ENCODE peak calls at places on chromosomes 5 and 9, in nine cellular contexts. One of them, this sample, is unnamed.

GRCh38 chr9:95167998-95168397 is 149.5 kb downstream of the FANCC start:
- DNase-seq in NCI-H1436: peak
- DNase-seq in non-pigmented ciliary epithelial cell: peak
- DNase-seq in NCI-H1694 treated with DMSO at 0.1 percent for 48 hours: peak
- DNase-seq in HFF-Myc: peak
- DNase-seq in islet precursor cell: peak
- DNase-seq in dermis blood vessel endothelial cell: peak
- DNase-seq in stimulated activated naive CD8-positive, alpha-beta T cell treated with anti-CD3 and anti-CD28 coated beads, Interleukin-15, amount 100 ng/mL, for 72 hours: peak
- DNase-seq in NAMALWA: peak
- DNase-seq in this sample: peak

GRCh38 chr9:76194896-76195295 is 199.3 kb downstream of the RFK start:
- DNase-seq in non-pigmented ciliary epithelial cell: no peak
- DNase-seq in NCI-H1694 treated with DMSO at 0.1 percent for 48 hours: no peak
- DNase-seq in HFF-Myc: no peak
- DNase-seq in stimulated activated naive CD8-positive, alpha-beta T cell treated with anti-CD3 and anti-CD28 coated beads, Interleukin-15, amount 100 ng/mL, for 72 hours: no peak
- DNase-seq in NCI-H1436: no peak
- DNase-seq in islet precursor cell: no peak
- DNase-seq in NAMALWA: no peak
- DNase-seq in dermis blood vessel endothelial cell: no peak
- DNase-seq in this sample: no peak

GRCh38 chr5:31086839-31087415 is 106.6 kb upstream of the CDH6 start:
- DNase-seq in islet precursor cell: no peak
- DNase-seq in stimulated activated naive CD8-positive, alpha-beta T cell treated with anti-CD3 and anti-CD28 coated beads, Interleukin-15, amount 100 ng/mL, for 72 hours: no peak
- DNase-seq in dermis blood vessel endothelial cell: no peak
- DNase-seq in NCI-H1436: no peak
- DNase-seq in NAMALWA: no peak
- DNase-seq in non-pigmented ciliary epithelial cell: no peak
- DNase-seq in NCI-H1694 treated with DMSO at 0.1 percent for 48 hours: no peak
- DNase-seq in HFF-Myc: no peak
- DNase-seq in this sample: no peak

GRCh38 chr9:126643945-126644527 is 30.3 kb downstream of the LMX1B start:
- DNase-seq in dermis blood vessel endothelial cell: no peak
- DNase-seq in stimulated activated naive CD8-positive, alpha-beta T cell treated with anti-CD3 and anti-CD28 coated beads, Interleukin-15, amount 100 ng/mL, for 72 hours: no peak
- DNase-seq in non-pigmented ciliary epithelial cell: no peak
- DNase-seq in HFF-Myc: no peak
- DNase-seq in islet precursor cell: no peak
- DNase-seq in NAMALWA: no peak
- DNase-seq in NCI-H1694 treated with DMSO at 0.1 percent for 48 hours: no peak
- DNase-seq in NCI-H1436: no peak
- DNase-seq in this sample: no peak

GRCh38 chr9:128870128-128870940 is 11.4 kb downstream of the KYAT1 start:
- DNase-seq in non-pigmented ciliary epithelial cell: no peak
- DNase-seq in islet precursor cell: no peak
- DNase-seq in dermis blood vessel endothelial cell: no peak
- DNase-seq in NCI-H1694 treated with DMSO at 0.1 percent for 48 hours: no peak
- DNase-seq in HFF-Myc: no peak
- DNase-seq in stimulated activated naive CD8-positive, alpha-beta T cell treated with anti-CD3 and anti-CD28 coated beads, Interleukin-15, amount 100 ng/mL, for 72 hours: no peak
- DNase-seq in NCI-H1436: no peak
- DNase-seq in NAMALWA: no peak
- DNase-seq in this sample: no peak

GRCh38 chr9:86795861-86796497 is 151.3 kb downstream of the GAS1 start:
- DNase-seq in NCI-H1436: no peak
- DNase-seq in dermis blood vessel endothelial cell: no peak
- DNase-seq in islet precursor cell: peak
- DNase-seq in NCI-H1694 treated with DMSO at 0.1 percent for 48 hours: no peak
- DNase-seq in NAMALWA: no peak
- DNase-seq in non-pigmented ciliary epithelial cell: no peak
- DNase-seq in stimulated activated naive CD8-positive, alpha-beta T cell treated with anti-CD3 and anti-CD28 coated beads, Interleukin-15, amount 100 ng/mL, for 72 hours: no peak
- DNase-seq in HFF-Myc: peak
- DNase-seq in this sample: no peak

GRCh38 chr5:90548069-90548593 is 10.5 kb upstream of the ADGRV1 start:
- DNase-seq in dermis blood vessel endothelial cell: no peak
- DNase-seq in NCI-H1436: peak
- DNase-seq in HFF-Myc: no peak
- DNase-seq in islet precursor cell: no peak
- DNase-seq in NCI-H1694 treated with DMSO at 0.1 percent for 48 hours: no peak
- DNase-seq in NAMALWA: no peak
- DNase-seq in stimulated activated naive CD8-positive, alpha-beta T cell treated with anti-CD3 and anti-CD28 coated beads, Interleukin-15, amount 100 ng/mL, for 72 hours: no peak
- DNase-seq in non-pigmented ciliary epithelial cell: no peak
- DNase-seq in this sample: peak

GRCh38 chr5:137220523-137220927 is 278.6 kb downstream of the SPOCK1 start:
- DNase-seq in NAMALWA: peak
- DNase-seq in NCI-H1436: peak
- DNase-seq in dermis blood vessel endothelial cell: peak
- DNase-seq in islet precursor cell: peak
- DNase-seq in NCI-H1694 treated with DMSO at 0.1 percent for 48 hours: peak
- DNase-seq in HFF-Myc: peak
- DNase-seq in non-pigmented ciliary epithelial cell: peak
- DNase-seq in stimulated activated naive CD8-positive, alpha-beta T cell treated with anti-CD3 and anti-CD28 coated beads, Interleukin-15, amount 100 ng/mL, for 72 hours: no peak
- DNase-seq in this sample: peak

GRCh38 chr5:176769911-176770310 is 40.4 kb upstream of the UNC5A start:
- DNase-seq in dermis blood vessel endothelial cell: no peak
- DNase-seq in NAMALWA: no peak
- DNase-seq in stimulated activated naive CD8-positive, alpha-beta T cell treated with anti-CD3 and anti-CD28 coated beads, Interleukin-15, amount 100 ng/mL, for 72 hours: no peak
- DNase-seq in non-pigmented ciliary epithelial cell: no peak
- DNase-seq in NCI-H1694 treated with DMSO at 0.1 percent for 48 hours: no peak
- DNase-seq in NCI-H1436: no peak
- DNase-seq in islet precursor cell: peak
- DNase-seq in HFF-Myc: no peak
- DNase-seq in this sample: no peak

GRCh38 chr9:129685220-129685932 is 19.9 kb downstream of the PRRX2 start:
- DNase-seq in NAMALWA: no peak
- DNase-seq in HFF-Myc: no peak
- DNase-seq in stimulated activated naive CD8-positive, alpha-beta T cell treated with anti-CD3 and anti-CD28 coated beads, Interleukin-15, amount 100 ng/mL, for 72 hours: no peak
- DNase-seq in dermis blood vessel endothelial cell: no peak
- DNase-seq in NCI-H1436: no peak
- DNase-seq in non-pigmented ciliary epithelial cell: no peak
- DNase-seq in NCI-H1694 treated with DMSO at 0.1 percent for 48 hours: no peak
- DNase-seq in islet precursor cell: peak
- DNase-seq in this sample: no peak

GRCh38 chr5:146273109-146273508 is 65.5 kb upstream of the POU4F3 start:
- DNase-seq in HFF-Myc: no peak
- DNase-seq in NCI-H1694 treated with DMSO at 0.1 percent for 48 hours: no peak
- DNase-seq in NAMALWA: no peak
- DNase-seq in non-pigmented ciliary epithelial cell: no peak
- DNase-seq in stimulated activated naive CD8-positive, alpha-beta T cell treated with anti-CD3 and anti-CD28 coated beads, Interleukin-15, amount 100 ng/mL, for 72 hours: no peak
- DNase-seq in dermis blood vessel endothelial cell: no peak
- DNase-seq in NCI-H1436: no peak
- DNase-seq in islet precursor cell: no peak
- DNase-seq in this sample: no peak

GRCh38 chr5:65967288-65968066 is 41.1 kb downstream of the ERBIN start:
- DNase-seq in dermis blood vessel endothelial cell: no peak
- DNase-seq in NAMALWA: no peak
- DNase-seq in NCI-H1436: no peak
- DNase-seq in NCI-H1694 treated with DMSO at 0.1 percent for 48 hours: no peak
- DNase-seq in islet precursor cell: no peak
- DNase-seq in HFF-Myc: no peak
- DNase-seq in non-pigmented ciliary epithelial cell: no peak
- DNase-seq in stimulated activated naive CD8-positive, alpha-beta T cell treated with anti-CD3 and anti-CD28 coated beads, Interleukin-15, amount 100 ng/mL, for 72 hours: no peak
- DNase-seq in this sample: no peak

GRCh38 chr9:31359071-31359470 is 1025.4 kb upstream of the ACO1 start:
- DNase-seq in NCI-H1436: no peak
- DNase-seq in non-pigmented ciliary epithelial cell: no peak
- DNase-seq in islet precursor cell: no peak
- DNase-seq in NCI-H1694 treated with DMSO at 0.1 percent for 48 hours: no peak
- DNase-seq in NAMALWA: no peak
- DNase-seq in HFF-Myc: no peak
- DNase-seq in stimulated activated naive CD8-positive, alpha-beta T cell treated with anti-CD3 and anti-CD28 coated beads, Interleukin-15, amount 100 ng/mL, for 72 hours: no peak
- DNase-seq in dermis blood vessel endothelial cell: peak
- DNase-seq in this sample: no peak

GRCh38 chr5:175658299-175659145 is 651 bp downstream of the HRH2 start:
- DNase-seq in NCI-H1694 treated with DMSO at 0.1 percent for 48 hours: no peak
- DNase-seq in dermis blood vessel endothelial cell: no peak
- DNase-seq in stimulated activated naive CD8-positive, alpha-beta T cell treated with anti-CD3 and anti-CD28 coated beads, Interleukin-15, amount 100 ng/mL, for 72 hours: peak
- DNase-seq in NCI-H1436: no peak
- DNase-seq in HFF-Myc: no peak
- DNase-seq in NAMALWA: no peak
- DNase-seq in islet precursor cell: peak
- DNase-seq in non-pigmented ciliary epithelial cell: no peak
- DNase-seq in this sample: no peak

GRCh38 chr5:69415584-69415958 is 655 bp downstream of the MARVELD2 start:
- DNase-seq in islet precursor cell: peak
- DNase-seq in HFF-Myc: no peak
- DNase-seq in NCI-H1436: no peak
- DNase-seq in stimulated activated naive CD8-positive, alpha-beta T cell treated with anti-CD3 and anti-CD28 coated beads, Interleukin-15, amount 100 ng/mL, for 72 hours: no peak
- DNase-seq in dermis blood vessel endothelial cell: peak
- DNase-seq in NAMALWA: no peak
- DNase-seq in NCI-H1694 treated with DMSO at 0.1 percent for 48 hours: no peak
- DNase-seq in non-pigmented ciliary epithelial cell: no peak
- DNase-seq in this sample: no peak

GRCh38 chr9:93958875-93959682 is 3.9 kb upstream of the BARX1 start:
- DNase-seq in NCI-H1436: no peak
- DNase-seq in HFF-Myc: no peak
- DNase-seq in dermis blood vessel endothelial cell: peak
- DNase-seq in stimulated activated naive CD8-positive, alpha-beta T cell treated with anti-CD3 and anti-CD28 coated beads, Interleukin-15, amount 100 ng/mL, for 72 hours: no peak
- DNase-seq in islet precursor cell: no peak
- DNase-seq in non-pigmented ciliary epithelial cell: no peak
- DNase-seq in NCI-H1694 treated with DMSO at 0.1 percent for 48 hours: no peak
- DNase-seq in NAMALWA: peak
- DNase-seq in this sample: no peak

GRCh38 chr5:178730940-178731265 is 444 bp upstream of the ZNF354A start:
- DNase-seq in dermis blood vessel endothelial cell: no peak
- DNase-seq in HFF-Myc: no peak
- DNase-seq in NAMALWA: no peak
- DNase-seq in NCI-H1436: no peak
- DNase-seq in non-pigmented ciliary epithelial cell: no peak
- DNase-seq in stimulated activated naive CD8-positive, alpha-beta T cell treated with anti-CD3 and anti-CD28 coated beads, Interleukin-15, amount 100 ng/mL, for 72 hours: no peak
- DNase-seq in NCI-H1694 treated with DMSO at 0.1 percent for 48 hours: no peak
- DNase-seq in islet precursor cell: no peak
- DNase-seq in this sample: no peak

GRCh38 chr5:64869419-64869818 is 100.7 kb downstream of the CWC27 start:
- DNase-seq in NCI-H1436: no peak
- DNase-seq in dermis blood vessel endothelial cell: peak
- DNase-seq in islet precursor cell: no peak
- DNase-seq in non-pigmented ciliary epithelial cell: peak
- DNase-seq in stimulated activated naive CD8-positive, alpha-beta T cell treated with anti-CD3 and anti-CD28 coated beads, Interleukin-15, amount 100 ng/mL, for 72 hours: no peak
- DNase-seq in NCI-H1694 treated with DMSO at 0.1 percent for 48 hours: no peak
- DNase-seq in HFF-Myc: peak
- DNase-seq in NAMALWA: no peak
- DNase-seq in this sample: no peak

GRCh38 chr9:32502996-32503395 is 23.0 kb downstream of the RIGI start:
- DNase-seq in NCI-H1436: no peak
- DNase-seq in stimulated activated naive CD8-positive, alpha-beta T cell treated with anti-CD3 and anti-CD28 coated beads, Interleukin-15, amount 100 ng/mL, for 72 hours: no peak
- DNase-seq in non-pigmented ciliary epithelial cell: no peak
- DNase-seq in HFF-Myc: no peak
- DNase-seq in NCI-H1694 treated with DMSO at 0.1 percent for 48 hours: no peak
- DNase-seq in islet precursor cell: no peak
- DNase-seq in NAMALWA: no peak
- DNase-seq in dermis blood vessel endothelial cell: no peak
- DNase-seq in this sample: no peak

GRCh38 chr9:109424618-109425017 is 73.5 kb downstream of the PTPN3 start:
- DNase-seq in islet precursor cell: no peak
- DNase-seq in stimulated activated naive CD8-positive, alpha-beta T cell treated with anti-CD3 and anti-CD28 coated beads, Interleukin-15, amount 100 ng/mL, for 72 hours: no peak
- DNase-seq in dermis blood vessel endothelial cell: no peak
- DNase-seq in NCI-H1436: no peak
- DNase-seq in HFF-Myc: no peak
- DNase-seq in NAMALWA: no peak
- DNase-seq in NCI-H1694 treated with DMSO at 0.1 percent for 48 hours: no peak
- DNase-seq in non-pigmented ciliary epithelial cell: no peak
- DNase-seq in this sample: no peak

GRCh38 chr5:125198270-125198974 is 452.0 kb upstream of the ZNF608 start:
- DNase-seq in dermis blood vessel endothelial cell: peak
- DNase-seq in HFF-Myc: peak
- DNase-seq in islet precursor cell: no peak
- DNase-seq in NCI-H1436: peak
- DNase-seq in non-pigmented ciliary epithelial cell: peak
- DNase-seq in stimulated activated naive CD8-positive, alpha-beta T cell treated with anti-CD3 and anti-CD28 coated beads, Interleukin-15, amount 100 ng/mL, for 72 hours: no peak
- DNase-seq in NCI-H1694 treated with DMSO at 0.1 percent for 48 hours: peak
- DNase-seq in NAMALWA: peak
- DNase-seq in this sample: peak

GRCh38 chr9:33197279-33197678 is 30.1 kb upstream of the B4GALT1 start:
- DNase-seq in non-pigmented ciliary epithelial cell: no peak
- DNase-seq in dermis blood vessel endothelial cell: no peak
- DNase-seq in NAMALWA: no peak
- DNase-seq in islet precursor cell: no peak
- DNase-seq in HFF-Myc: no peak
- DNase-seq in NCI-H1436: no peak
- DNase-seq in NCI-H1694 treated with DMSO at 0.1 percent for 48 hours: no peak
- DNase-seq in stimulated activated naive CD8-positive, alpha-beta T cell treated with anti-CD3 and anti-CD28 coated beads, Interleukin-15, amount 100 ng/mL, for 72 hours: no peak
- DNase-seq in this sample: no peak

GRCh38 chr5:65199988-65200668 is 281.6 kb downstream of the ADAMTS6 start:
- DNase-seq in dermis blood vessel endothelial cell: peak
- DNase-seq in islet precursor cell: no peak
- DNase-seq in NAMALWA: no peak
- DNase-seq in HFF-Myc: peak
- DNase-seq in NCI-H1694 treated with DMSO at 0.1 percent for 48 hours: no peak
- DNase-seq in NCI-H1436: no peak
- DNase-seq in non-pigmented ciliary epithelial cell: peak
- DNase-seq in stimulated activated naive CD8-positive, alpha-beta T cell treated with anti-CD3 and anti-CD28 coated beads, Interleukin-15, amount 100 ng/mL, for 72 hours: no peak
- DNase-seq in this sample: no peak

GRCh38 chr9:116756995-116757394 is 69.9 kb downstream of the TRIM32 start:
- DNase-seq in islet precursor cell: no peak
- DNase-seq in NCI-H1436: no peak
- DNase-seq in non-pigmented ciliary epithelial cell: no peak
- DNase-seq in stimulated activated naive CD8-positive, alpha-beta T cell treated with anti-CD3 and anti-CD28 coated beads, Interleukin-15, amount 100 ng/mL, for 72 hours: no peak
- DNase-seq in HFF-Myc: no peak
- DNase-seq in NCI-H1694 treated with DMSO at 0.1 percent for 48 hours: peak
- DNase-seq in NAMALWA: no peak
- DNase-seq in dermis blood vessel endothelial cell: no peak
- DNase-seq in this sample: no peak

GRCh38 chr5:134289509-134290113 is 63.7 kb upstream of the PPP2CA start:
- DNase-seq in stimulated activated naive CD8-positive, alpha-beta T cell treated with anti-CD3 and anti-CD28 coated beads, Interleukin-15, amount 100 ng/mL, for 72 hours: peak
- DNase-seq in NCI-H1436: peak
- DNase-seq in HFF-Myc: peak
- DNase-seq in islet precursor cell: peak
- DNase-seq in NCI-H1694 treated with DMSO at 0.1 percent for 48 hours: peak
- DNase-seq in dermis blood vessel endothelial cell: peak
- DNase-seq in non-pigmented ciliary epithelial cell: peak
- DNase-seq in NAMALWA: peak
- DNase-seq in this sample: peak

GRCh38 chr5:147737921-147738320 is 44.6 kb downstream of the JAKMIP2 start:
- DNase-seq in NCI-H1694 treated with DMSO at 0.1 percent for 48 hours: no peak
- DNase-seq in non-pigmented ciliary epithelial cell: no peak
- DNase-seq in HFF-Myc: no peak
- DNase-seq in stimulated activated naive CD8-positive, alpha-beta T cell treated with anti-CD3 and anti-CD28 coated beads, Interleukin-15, amount 100 ng/mL, for 72 hours: no peak
- DNase-seq in islet precursor cell: no peak
- DNase-seq in NCI-H1436: no peak
- DNase-seq in dermis blood vessel endothelial cell: no peak
- DNase-seq in NAMALWA: no peak
- DNase-seq in this sample: no peak

GRCh38 chr5:141564216-141564692 is 54.5 kb downstream of the DIAPH1 start:
- DNase-seq in NCI-H1694 treated with DMSO at 0.1 percent for 48 hours: peak
- DNase-seq in islet precursor cell: peak
- DNase-seq in NCI-H1436: peak
- DNase-seq in non-pigmented ciliary epithelial cell: peak
- DNase-seq in dermis blood vessel endothelial cell: peak
- DNase-seq in stimulated activated naive CD8-positive, alpha-beta T cell treated with anti-CD3 and anti-CD28 coated beads, Interleukin-15, amount 100 ng/mL, for 72 hours: peak
- DNase-seq in HFF-Myc: peak
- DNase-seq in NAMALWA: peak
- DNase-seq in this sample: peak

GRCh38 chr5:172038167-172038566 is 31.7 kb upstream of the FBXW11 start:
- DNase-seq in NAMALWA: no peak
- DNase-seq in NCI-H1436: no peak
- DNase-seq in non-pigmented ciliary epithelial cell: no peak
- DNase-seq in islet precursor cell: no peak
- DNase-seq in HFF-Myc: no peak
- DNase-seq in dermis blood vessel endothelial cell: no peak
- DNase-seq in stimulated activated naive CD8-positive, alpha-beta T cell treated with anti-CD3 and anti-CD28 coated beads, Interleukin-15, amount 100 ng/mL, for 72 hours: no peak
- DNase-seq in NCI-H1694 treated with DMSO at 0.1 percent for 48 hours: no peak
- DNase-seq in this sample: no peak

This sample was measured in NCI-H2081.